ENCODE peak calls at places on chromosomes 16 and 17, in four cellular contexts. S, J, H and O are unnamed samples.

GRCh38 chr17:1095093-1095852 is 84.5 kb downstream of the ABR start:
- DNase-seq in S (no peak), J (no peak), H (no peak), O (no peak)

GRCh38 chr17:10772425-10773380 is 31.2 kb downstream of the TMEM238L start:
- DNase-seq in H (no peak), J (peak), S (no peak), O (no peak)

GRCh38 chr17:69477900-69478266 is 63.4 kb downstream of the MAP2K6 start:
- DNase-seq in S (no peak), H (no peak), J (no peak), O (no peak)

GRCh38 chr17:76535788-76536510 is 1.6 kb downstream of the CYGB start:
- DNase-seq in H (no peak), J (no peak), S (no peak), O (no peak)

GRCh38 chr16:70473446-70474319 is 19.3 kb downstream of the FCSK start:
- DNase-seq in H (no peak), J (no peak), S (no peak), O (no peak)

GRCh38 chr16:14303654-14304394 is 232.7 kb downstream of the MRTFB start:
- DNase-seq in S (peak), J (no peak), H (no peak), O (peak)

GRCh38 chr17:44820631-44821196 is 9.4 kb downstream of the GJC1 start:
- DNase-seq in S (no peak), H (peak), J (peak), O (no peak)

GRCh38 chr17:43175213-43176118 is 4.5 kb downstream of the NBR1 start:
- DNase-seq in H (peak), J (peak), S (no peak), O (no peak)

GRCh38 chr16:24879684-24880083 is 33.9 kb downstream of the SLC5A11 start:
- DNase-seq in S (no peak), J (no peak), H (no peak), O (no peak)

GRCh38 chr16:27720731-27721547 is 171.0 kb downstream of the KATNIP start:
- DNase-seq in H (no peak), J (no peak), S (no peak), O (no peak)

GRCh38 chr17:76997981-76998531 is 129.9 kb downstream of the MGAT5B start:
- DNase-seq in J (no peak), S (no peak), H (peak), O (no peak)

GRCh38 chr17:76695059-76695892 is 15.5 kb downstream of the MXRA7 start:
- DNase-seq in J (no peak), S (peak), H (no peak), O (no peak)

GRCh38 chr17:61466246-61466645 is 14.0 kb downstream of the TBX4 start:
- DNase-seq in H (no peak), S (no peak), J (no peak), O (no peak)

GRCh38 chr16:83002351-83003334 is 375.9 kb downstream of the CDH13 start:
- DNase-seq in H (peak), J (peak), S (no peak), O (no peak)

GRCh38 chr17:39627717-39628516 is 1.2 kb downstream of the PPP1R1B start:
- DNase-seq in S (no peak), J (no peak), H (no peak), O (no peak)

GRCh38 chr16:4682616-4683254 is 10.6 kb upstream of the NUDT16L1 start:
- DNase-seq in H (peak), J (peak), S (peak), O (peak)

GRCh38 chr17:1473170-1473569 is 17.1 kb upstream of the CRK start:
- DNase-seq in S (no peak), H (no peak), J (no peak), O (no peak)

GRCh38 chr16:64687089-64687488 is 434.8 kb downstream of the CDH11 start:
- DNase-seq in S (no peak), H (no peak), J (no peak), O (no peak)

GRCh38 chr16:56779956-56780355 is 50.0 kb downstream of the NUP93 start:
- DNase-seq in H (no peak), J (no peak), S (no peak), O (no peak)

GRCh38 chr17:75591722-75592302 is 4.2 kb downstream of the MYO15B start:
- DNase-seq in S (no peak), H (no peak), J (no peak), O (no peak)

GRCh38 chr16:31713945-31714898 is 159.4 kb upstream of the ZNF267 start:
- DNase-seq in H (no peak), S (peak), J (peak), O (peak)

GRCh38 chr17:57819273-57819672 is 30.6 kb downstream of the MRPS23 start:
- DNase-seq in J (no peak), H (peak), S (no peak), O (no peak)

GRCh38 chr16:57756424-57757325 is 21.1 kb downstream of the KATNB1 start:
- DNase-seq in J (no peak), H (no peak), S (no peak), O (no peak)

GRCh38 chr17:54771409-54771808 is 129.2 kb upstream of the TOM1L1 start:
- DNase-seq in H (no peak), S (no peak), J (no peak), O (no peak)

GRCh38 chr17:20954794-20955193 is 88.0 kb downstream of the USP22 start:
- DNase-seq in S (no peak), H (no peak), J (no peak), O (no peak)

GRCh38 chr16:180101-180920 is at the start of gene HBQ1:
- DNase-seq in H (peak), S (no peak), J (peak), O (no peak)

GRCh38 chr16:47939690-47940089 is 216.1 kb downstream of the ABCC12 start:
- DNase-seq in J (no peak), H (no peak), S (no peak), O (no peak)

GRCh38 chr17:61129876-61130275 is 269.8 kb upstream of the TBX2 start:
- DNase-seq in J (no peak), S (no peak), H (no peak), O (no peak)

GRCh38 chr16:13892301-13892700 is 27.7 kb upstream of the ERCC4 start:
- DNase-seq in S (no peak), J (no peak), H (no peak), O (peak)

GRCh38 chr16:3576211-3576610 is 992 bp downstream of the NLRC3 start:
- DNase-seq in J (no peak), H (no peak), S (peak), O (no peak)

GRCh38 chr17:74951680-74952421 is 16.2 kb downstream of the OTOP3 start:
- DNase-seq in J (no peak), H (no peak), S (no peak), O (no peak)

DNA sequence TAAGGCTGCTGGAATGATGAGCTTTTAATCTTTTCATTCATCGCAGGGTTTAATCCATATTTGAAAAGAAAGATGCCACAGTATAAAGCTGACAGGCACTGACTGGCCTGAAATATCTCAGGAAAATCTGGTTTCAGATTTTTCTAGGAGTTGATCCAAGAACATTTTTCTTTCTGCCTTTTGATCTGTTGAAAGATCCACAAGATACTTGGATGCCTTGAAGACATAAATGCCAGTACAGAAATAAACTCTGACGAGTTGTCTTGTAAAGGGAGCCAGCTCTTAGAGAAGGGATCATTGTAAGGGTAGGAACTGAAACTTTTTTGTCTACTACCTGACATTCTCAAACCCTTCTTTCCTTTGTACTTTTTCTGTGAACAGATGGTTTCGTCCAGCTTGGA is 25.4 kb upstream of the KRT20 start:
- DNase-seq in S (no peak), J (peak), H (peak), O (no peak)
- H3K27ac ChIP-seq in S (peak), J (no peak), H (peak), O (no peak)

GRCh38 chr17:81863833-81864768 is 3.8 kb upstream of the P4HB start:
- DNase-seq in J (no peak), S (no peak), H (no peak), O (no peak)
- TF ChIP-seq CTCF in J (no peak), S (no peak), H (no peak), O (no peak)

GRCh38 chr17:28335201-28335958 is at the start of the genes IFT20 and TNFAIP1:
- DNase-seq in S (peak), J (peak), H (peak), O (peak)

GRCh38 chr17:28339431-28339830 is 3.9 kb downstream of the TNFAIP1 start:
- DNase-seq in S (no peak), H (no peak), J (no peak), O (no peak)

GRCh38 chr17:28335959-28336871 is 654 bp downstream of the TNFAIP1 start:
- DNase-seq in S (peak), H (peak), J (peak), O (no peak)

GRCh38 chr17:28340374-28340773 is 4.8 kb downstream of the TNFAIP1 start:
- DNase-seq in H (no peak), J (no peak), S (no peak), O (no peak)

DNA sequence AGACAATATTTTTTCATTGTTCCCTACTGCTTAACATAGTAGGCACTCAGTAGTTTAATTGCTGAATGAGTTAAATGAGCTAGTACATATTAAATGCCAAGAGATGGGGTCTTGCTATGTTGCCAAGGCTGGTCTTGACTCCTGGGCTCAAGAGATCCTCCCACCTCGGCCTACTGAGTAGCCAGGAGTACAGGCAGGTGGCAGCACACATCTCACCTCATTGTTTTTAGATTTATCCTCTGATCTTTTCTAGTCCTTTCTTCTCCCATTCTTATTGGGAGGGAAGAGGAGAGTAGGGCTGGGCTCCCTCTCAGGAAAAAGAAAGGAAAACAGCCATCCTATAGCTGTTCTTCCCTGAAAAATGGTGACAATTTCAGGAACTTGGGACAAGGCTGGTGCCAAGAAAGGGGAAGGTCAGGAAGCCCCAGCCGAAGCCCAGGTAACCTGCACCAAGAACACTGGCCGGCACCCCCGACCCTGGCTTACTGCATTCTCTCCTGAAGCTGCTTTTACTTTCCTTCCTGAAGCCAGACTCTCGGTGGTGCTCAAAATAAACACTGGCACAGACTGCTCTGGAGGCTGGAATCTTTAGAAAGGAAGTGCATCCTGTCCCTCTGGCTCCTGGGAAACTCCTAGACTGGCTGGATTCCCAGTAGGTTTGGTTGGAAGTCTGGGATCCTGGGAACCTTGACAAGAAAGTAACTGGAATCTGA is 2.7 kb downstream of the TNFAIP1 start:
- DNase-seq in S (no peak), J (peak), H (peak), O (no peak)
- H3K27ac ChIP-seq in S (peak), J (no peak), H (peak), O (peak)

GRCh38 chr16:73568769-73569168 is 520.8 kb upstream of the ZFHX3 start:
- DNase-seq in S (no peak), H (no peak), J (no peak), O (no peak)

GRCh38 chr16:73569266-73569665 is 521.3 kb upstream of the ZFHX3 start:
- DNase-seq in S (no peak), H (no peak), J (no peak), O (no peak)

GRCh38 chr16:73565925-73566324 is 518.0 kb upstream of the ZFHX3 start:
- DNase-seq in S (no peak), H (no peak), J (no peak), O (no peak)

GRCh38 chr16:73563709-73564108 is 515.8 kb upstream of the ZFHX3 start:
- DNase-seq in J (no peak), H (no peak), S (no peak), O (no peak)

GRCh38 chr16:73565263-73565662 is 517.3 kb upstream of the ZFHX3 start:
- DNase-seq in S (no peak), J (no peak), H (no peak), O (no peak)
- TF ChIP-seq CTCF in S (no peak), J (peak), H (peak), O (no peak)

DNA sequence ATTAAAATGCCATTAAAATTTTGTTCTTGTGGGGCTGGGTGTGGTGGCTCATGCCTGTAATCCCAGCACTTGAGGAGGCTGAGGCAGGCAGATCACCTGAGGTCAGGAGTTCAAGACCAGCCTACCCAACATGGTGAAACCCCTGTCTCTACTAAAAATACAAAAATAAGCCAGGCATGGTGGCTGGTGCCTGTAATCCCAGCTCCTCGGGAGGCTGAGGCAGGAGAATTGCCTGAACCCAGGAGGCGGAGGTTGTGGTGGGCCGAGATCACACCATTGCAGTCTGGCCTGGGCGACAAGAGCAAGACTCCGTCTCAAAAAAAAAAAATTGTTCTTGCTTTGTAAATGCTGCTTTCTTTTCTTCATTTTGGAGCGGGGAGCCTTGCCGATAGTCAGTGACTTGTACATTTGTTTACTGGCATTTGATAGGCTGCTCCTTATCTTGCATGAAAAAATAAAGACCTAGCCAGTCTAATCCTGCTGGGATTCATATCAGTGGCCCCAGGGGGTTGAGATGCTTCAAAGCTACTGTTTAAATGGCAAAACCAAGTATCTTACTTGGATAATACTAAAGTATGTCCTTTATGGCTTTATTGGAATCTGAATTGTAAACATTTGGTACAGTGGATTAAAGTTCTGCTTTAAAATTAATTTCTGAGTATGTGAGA is 3.3 kb upstream of the CLTC start:
- DNase-seq in J (no peak), S (no peak), H (no peak), O (no peak)
- H3K27ac ChIP-seq in J (no peak), S (no peak), H (no peak), O (no peak)

GRCh38 chr17:19785854-19786253 is 37.8 kb upstream of the ALDH3A1 start:
- DNase-seq in H (peak), J (no peak), S (no peak), O (no peak)
- TF ChIP-seq CTCF in H (no peak), J (no peak), S (no peak), O (no peak)

GRCh38 chr17:2751482-2751881 is 2.0 kb upstream of the CCDC92B start:
- DNase-seq in H (no peak), J (no peak), S (no peak), O (no peak)

GRCh38 chr17:2745317-2746037 is 4.0 kb downstream of the CCDC92B start:
- DNase-seq in S (no peak), H (no peak), J (no peak), O (no peak)

GRCh38 chr17:2749784-2750181 is 331 bp upstream of the CCDC92B start:
- DNase-seq in S (peak), H (peak), J (peak), O (peak)

GRCh38 chr17:2750721-2751120 is 1.3 kb upstream of the CCDC92B start:
- DNase-seq in H (no peak), S (no peak), J (no peak), O (no peak)

DNA sequence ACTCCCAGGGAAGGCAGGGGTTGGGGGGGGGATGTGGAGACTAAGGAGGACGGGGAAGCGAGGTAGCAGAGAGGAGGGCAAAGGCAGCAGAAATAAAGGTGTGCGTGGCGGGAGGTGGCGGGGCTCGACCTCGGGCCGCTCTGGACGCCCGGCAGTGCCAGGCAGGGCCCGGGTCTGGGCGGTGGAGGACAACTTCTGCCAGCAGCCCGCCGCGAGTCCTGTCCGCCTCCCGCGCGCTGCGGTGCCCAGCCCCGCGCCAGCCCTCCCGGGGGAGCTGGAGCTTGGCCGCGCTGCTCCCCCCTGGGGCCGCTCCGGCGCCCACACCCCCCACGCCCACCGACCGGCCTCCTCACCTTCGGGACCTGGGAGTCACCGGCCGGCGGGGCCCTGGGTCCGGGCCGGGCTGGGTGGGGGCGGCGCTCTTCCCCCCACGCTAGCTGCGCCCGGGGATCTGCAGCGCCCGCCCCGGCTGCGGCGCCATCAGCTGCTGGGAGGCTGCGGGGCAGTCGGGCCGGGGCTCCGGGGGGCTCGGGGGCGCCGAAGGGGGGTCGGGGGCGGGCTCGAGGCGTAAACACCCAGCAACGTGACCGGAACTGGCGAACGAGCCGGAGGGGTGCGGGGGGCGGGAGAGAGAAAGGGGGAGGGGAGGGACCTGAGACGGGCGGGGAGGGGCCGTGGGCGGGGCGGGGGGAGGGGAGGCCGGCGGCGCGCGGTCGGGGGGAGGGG is at the start of gene CCDC92B:
- DNase-seq in H (no peak), S (no peak), J (no peak), O (no peak)
- H3K27ac ChIP-seq in H (no peak), S (no peak), J (no peak), O (no peak)

DNA sequence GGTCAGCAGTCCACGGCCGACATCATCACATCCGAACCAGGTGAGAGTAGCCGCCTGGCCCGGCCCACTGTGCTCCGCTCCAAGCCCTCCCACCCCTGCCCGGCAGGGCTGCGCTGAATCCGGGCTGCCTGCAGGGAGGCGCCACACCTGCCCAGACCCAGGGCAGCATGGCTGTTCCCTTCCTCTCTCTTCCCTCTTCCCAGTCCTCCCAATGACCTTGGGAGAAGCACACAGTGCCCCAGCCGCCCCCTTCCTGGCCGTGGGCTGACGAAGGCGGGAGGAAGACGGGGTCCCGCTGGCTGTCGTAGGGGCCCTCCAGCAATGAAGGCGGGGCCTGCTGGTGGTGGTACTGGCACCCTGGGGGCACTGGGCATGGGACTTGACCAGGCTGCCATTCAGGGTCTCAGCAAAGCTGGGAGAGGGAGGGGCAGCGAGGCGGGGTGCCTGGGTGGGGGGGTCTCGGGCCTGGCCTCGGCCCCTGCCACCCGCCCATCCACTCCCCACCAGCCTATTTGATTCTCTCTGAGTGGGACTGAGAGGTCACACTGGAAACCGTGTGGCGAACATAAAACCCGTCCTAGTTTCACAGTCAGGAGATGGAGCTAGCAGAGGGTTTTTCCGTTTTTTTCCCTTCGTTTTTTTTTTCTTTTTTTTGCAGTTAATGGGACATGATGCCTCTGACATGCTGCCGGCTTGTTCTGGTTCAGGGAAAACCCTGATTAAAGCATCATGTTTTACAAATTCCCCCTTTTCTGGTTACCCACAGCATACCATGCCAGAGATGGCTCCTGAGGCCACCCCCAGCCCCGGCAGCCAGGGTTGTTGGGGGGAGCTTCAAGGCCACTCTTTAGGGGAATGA is 50.6 kb downstream of the BAHCC1 start:
- DNase-seq in S (no peak), H (no peak), J (no peak), O (no peak)
- TF ChIP-seq CTCF in S (no peak), H (no peak), J (no peak), O (no peak)

GRCh38 chr17:83151442-83152220 is 72.2 kb downstream of the METRNL start:
- DNase-seq in H (peak), S (no peak), J (no peak), O (no peak)
- H3K27ac ChIP-seq in H (no peak), S (no peak), J (no peak), O (no peak)

GRCh38 chr17:17060001-17060929 is 18.0 kb downstream of the MPRIP start:
- DNase-seq in H (no peak), S (no peak), J (no peak), O (peak)
- TF ChIP-seq CTCF in H (no peak), S (no peak), J (no peak), O (no peak)